ENCODE peak calls at places on chromosomes 13 and 19, in six cellular contexts. L is fibroblast of lung; E is dorsolateral prefrontal cortex; Y is COR-L47; X is NCI-H1417; M is CD4-positive, CD25-positive, alpha-beta regulatory T cell. J is an unnamed sample.

GRCh38 chr19:3196933-3197205 is 11.1 kb downstream of the NCLN start:
- DNase-seq in L (no peak), E (no peak), Y (no peak), X (no peak), M (no peak), J (no peak)

GRCh38 chr19:7477758-7478157 is 11.1 kb downstream of the PEX11G start:
- DNase-seq in L (no peak), E (no peak), Y (no peak), X (no peak), M (no peak), J (no peak)

GRCh38 chr13:50910483-50910805 is 853 bp downstream of the RNASEH2B start:
- DNase-seq in L (peak), E (no peak), Y (no peak), X (peak), M (no peak), J (no peak)

GRCh38 chr19:903266-903797 is 9.7 kb downstream of the R3HDM4 start:
- DNase-seq in L (peak), E (no peak), Y (peak), X (peak), M (no peak), J (no peak)

GRCh38 chr13:74825170-74825948 is 656.6 kb downstream of the TBC1D4 start:
- DNase-seq in L (peak), E (no peak), Y (no peak), X (no peak), M (no peak), J (no peak)

GRCh38 chr19:14416743-14417214 is 2.4 kb downstream of the DDX39A start:
- DNase-seq in L (no peak), E (no peak), Y (no peak), X (no peak), M (no peak), J (no peak)

GRCh38 chr13:64938660-64939059 is 2291.5 kb downstream of the PCDH9 start:
- DNase-seq in L (no peak), E (no peak), Y (no peak), X (no peak), M (no peak), J (no peak)

GRCh38 chr13:23956106-23956505 is 58.8 kb upstream of the C1QTNF9B start:
- DNase-seq in L (peak), E (no peak), Y (no peak), X (no peak), M (no peak), J (peak)

GRCh38 chr19:36685835-36686234 is 1.6 kb upstream of the ZNF567 start:
- DNase-seq in L (no peak), E (no peak), Y (no peak), X (no peak), M (no peak), J (no peak)

GRCh38 chr19:39299832-39300231 is 3.6 kb downstream of the IFNL1 start:
- DNase-seq in L (no peak), E (no peak), Y (no peak), X (no peak), M (no peak), J (no peak)

GRCh38 chr13:113298001-113298945 is 1.2 kb downstream of the LAMP1 start:
- DNase-seq in L (peak), E (no peak), Y (no peak), X (no peak), M (no peak), J (no peak)

GRCh38 chr19:50839712-50840655 is 6.6 kb upstream of the KLK15 start:
- DNase-seq in L (no peak), E (no peak), Y (no peak), X (no peak), M (no peak), J (no peak)

GRCh38 chr13:24045456-24045996 is 115.0 kb upstream of the SPATA13 start:
- DNase-seq in L (no peak), E (no peak), Y (no peak), X (no peak), M (no peak), J (no peak)

GRCh38 chr13:44051923-44052322 is 172.2 kb downstream of the LACC1 start:
- DNase-seq in L (peak), E (no peak), Y (no peak), X (no peak), M (no peak), J (no peak)

GRCh38 chr13:28540612-28541011 is 45.7 kb upstream of the FLT1 start:
- DNase-seq in L (no peak), E (no peak), Y (no peak), X (no peak), M (no peak), J (no peak)

GRCh38 chr13:93948523-93948922 is 531.0 kb downstream of the DCT start:
- DNase-seq in L (peak), E (no peak), Y (no peak), X (peak), M (no peak), J (no peak)

GRCh38 chr13:20828540-20829364 is 55.0 kb upstream of the EEF1AKMT1 start:
- DNase-seq in L (peak), E (no peak), Y (peak), X (peak), M (peak), J (peak)

GRCh38 chr19:55133639-55134444 is 15.2 kb downstream of the TNNT1 start:
- DNase-seq in L (no peak), E (no peak), Y (no peak), X (no peak), M (no peak), J (no peak)

GRCh38 chr13:80386001-80386400 is 45.1 kb upstream of the SPRY2 start:
- DNase-seq in L (no peak), E (no peak), Y (no peak), X (no peak), M (no peak), J (no peak)

GRCh38 chr19:55686311-55687050 is 11.5 kb downstream of the EPN1 start:
- DNase-seq in L (no peak), E (peak), Y (no peak), X (no peak), M (no peak), J (no peak)

GRCh38 chr13:53052675-53053074 is 24.1 kb downstream of the OLFM4 start:
- DNase-seq in L (no peak), E (no peak), Y (peak), X (no peak), M (no peak), J (peak)

GRCh38 chr19:56525214-56525860 is 13.4 kb upstream of the ZFP28 start:
- DNase-seq in L (no peak), E (no peak), Y (no peak), X (no peak), M (no peak), J (no peak)

GRCh38 chr19:43625918-43626579 is 6.6 kb upstream of the ZNF428 start:
- DNase-seq in L (peak), E (no peak), Y (no peak), X (no peak), M (no peak), J (no peak)

GRCh38 chr13:112777637-112778406 is 88.0 kb downstream of the ATP11A start:
- DNase-seq in L (no peak), E (no peak), Y (no peak), X (no peak), M (no peak), J (no peak)

GRCh38 chr13:44715287-44716224 is 139.4 kb upstream of the TSC22D1 start:
- DNase-seq in L (no peak), E (no peak), Y (no peak), X (no peak), M (no peak), J (no peak)

GRCh38 chr19:9580728-9581127 is 3.6 kb downstream of the ZNF121 start:
- DNase-seq in L (no peak), E (no peak), Y (no peak), X (no peak), M (no peak), J (no peak)

GRCh38 chr13:20767309-20767943 is 6.3 kb downstream of the EEF1AKMT1 start:
- DNase-seq in L (no peak), E (no peak), Y (no peak), X (no peak), M (no peak), J (no peak)

GRCh38 chr13:83248751-83249150 is 633.5 kb downstream of the SLITRK1 start:
- DNase-seq in L (no peak), E (no peak), Y (no peak), X (no peak), M (no peak), J (no peak)

GRCh38 chr13:43934273-43934672 is 54.6 kb downstream of the LACC1 start:
- DNase-seq in L (no peak), E (no peak), Y (no peak), X (no peak), M (no peak), J (no peak)

GRCh38 chr19:18281082-18282020 is at the start of gene JUND:
- DNase-seq in L (peak), E (peak), Y (peak), X (peak), M (peak), J (peak)

GRCh38 chr19:3776479-3777040 is 4.5 kb upstream of the RAX2 start:
- DNase-seq in L (no peak), E (no peak), Y (no peak), X (no peak), M (no peak), J (no peak)

GRCh38 chr19:43765109-43765876 is 10.5 kb upstream of the SMG9 start:
- DNase-seq in L (peak), E (peak), Y (no peak), X (no peak), M (peak), J (peak)

GRCh38 chr19:34985249-34986022 is 14.7 kb upstream of the GRAMD1A start:
- DNase-seq in L (peak), E (no peak), Y (no peak), X (no peak), M (no peak), J (no peak)

GRCh38 chr13:81770868-81771505 is 1430.1 kb upstream of the SPRY2 start:
- DNase-seq in L (no peak), E (no peak), Y (no peak), X (no peak), M (no peak), J (no peak)

GRCh38 chr13:36888645-36889044 is 31.4 kb downstream of the SMAD9 start:
- DNase-seq in L (no peak), E (no peak), Y (peak), X (no peak), M (no peak), J (no peak)

GRCh38 chr19:16373539-16373938 is 48.9 kb downstream of the KLF2 start:
- DNase-seq in L (peak), E (no peak), Y (no peak), X (no peak), M (no peak), J (peak)

GRCh38 chr13:74132152-74132767 is 1.9 kb downstream of the KLF12 start:
- DNase-seq in L (peak), E (no peak), Y (no peak), X (no peak), M (peak), J (no peak)

GRCh38 chr19:2495651-2496316 is 19.9 kb downstream of the GADD45B start:
- DNase-seq in L (peak), E (no peak), Y (no peak), X (no peak), M (no peak), J (peak)

GRCh38 chr19:15399234-15399515 is 19.6 kb upstream of the AKAP8 start:
- DNase-seq in L (no peak), E (no peak), Y (no peak), X (no peak), M (no peak), J (no peak)

GRCh38 chr19:16071072-16071691 is 5.1 kb upstream of the TPM4 start:
- DNase-seq in L (no peak), E (no peak), Y (no peak), X (no peak), M (no peak), J (no peak)